ENCODE peak calls at places on chromosomes 11 and 22, in six cellular contexts. G is HCT116, T is HepG2, F is H1, H is K562, D is GM12878. M is an unnamed sample.

GRCh38 chr11:30478923-30479322 is 107.2 kb downstream of the MPPED2 start:
- DNase-seq in F (no peak), D (no peak), G (no peak), T (no peak), H (no peak), M (no peak)

GRCh38 chr11:62546244-62546936 is at the start of gene AHNAK:
- DNase-seq in T (no peak), H (peak; percentile 81), G (no peak), F (peak; percentile 79), D (no peak), M (no peak)

GRCh38 chr22:17441326-17441725 is 72.1 kb downstream of the CECR2 start:
- DNase-seq in H (no peak), T (no peak), G (no peak), D (no peak), F (no peak), M (no peak)

GRCh38 chr11:21861314-21861713 is 331.6 kb upstream of the ANO5 start:
- DNase-seq in D (no peak), F (no peak), G (no peak), T (no peak), H (no peak), M (peak; percentile 3)

GRCh38 chr11:114079406-114080072 is 20.0 kb downstream of the ZBTB16 start:
- DNase-seq in F (no peak), T (no peak), D (no peak), H (no peak), G (no peak), M (no peak)

GRCh38 chr11:47905358-47906059 is 57.4 kb upstream of the NUP160 start:
- DNase-seq in G (no peak), D (no peak), F (no peak), T (no peak), H (no peak), M (no peak)

GRCh38 chr22:12601870-12602779 is 2925.9 kb upstream of the OR11H1 start:
- DNase-seq in F (no peak), D (no peak), G (no peak), T (peak; percentile 61), H (peak; percentile 95), M (peak; percentile 66)

GRCh38 chr11:608751-609354 is 6.9 kb downstream of the IRF7 start:
- DNase-seq in G (no peak), D (no peak), T (no peak), H (no peak), F (no peak), M (no peak)

GRCh38 chr22:41940853-41941765 is 5.8 kb downstream of the CENPM start:
- DNase-seq in G (no peak), H (peak; percentile 79), F (peak; percentile 95), D (no peak), T (peak; percentile 66), M (no peak)

GRCh38 chr22:45444168-45444567 is 30.7 kb downstream of the RIBC2 start:
- DNase-seq in G (no peak), D (no peak), F (no peak), T (no peak), H (no peak), M (no peak)

GRCh38 chr22:46114518-46115387 is 35.6 kb upstream of the PPARA start:
- DNase-seq in D (no peak), F (no peak), G (no peak), T (no peak), H (no peak), M (no peak)

GRCh38 chr11:112498701-112499100 is 238.0 kb upstream of the PLET1 start:
- DNase-seq in D (no peak), G (no peak), T (no peak), H (no peak), F (no peak), M (no peak)

GRCh38 chr22:24845036-24845918 is 39.3 kb downstream of the SGSM1 start:
- DNase-seq in F (no peak), G (no peak), H (no peak), T (no peak), D (no peak), M (no peak)

GRCh38 chr11:64373598-64373974 is 14.6 kb downstream of the RPS6KA4 start:
- DNase-seq in H (no peak), G (no peak), T (no peak), D (no peak), F (no peak), M (no peak)

GRCh38 chr22:20258584-20259335 is 9.4 kb downstream of the RTN4R start:
- DNase-seq in H (peak; percentile 84), F (no peak), G (no peak), T (no peak), D (no peak), M (no peak)

GRCh38 chr11:6259638-6260019 is at the start of gene CCKBR:
- DNase-seq in F (peak; percentile 75), H (no peak), D (no peak), G (no peak), T (no peak), M (no peak)

GRCh38 chr22:42436402-42436801 is 4.2 kb upstream of the NFAM1 start:
- DNase-seq in D (no peak), H (no peak), F (no peak), T (no peak), G (no peak), M (no peak)

GRCh38 chr22:42439821-42440674 is 7.8 kb upstream of the NFAM1 start:
- DNase-seq in F (no peak), D (no peak), G (no peak), T (no peak), H (no peak), M (no peak)

GRCh38 chr11:44407211-44407996 is 97.5 kb upstream of the ALX4 start:
- DNase-seq in T (no peak), F (no peak), H (no peak), G (no peak), D (no peak), M (no peak)

GRCh38 chr11:91308069-91308468 is 916.5 kb upstream of the FAT3 start:
- DNase-seq in D (no peak), T (no peak), G (no peak), F (no peak), H (no peak), M (no peak)

GRCh38 chr11:108494182-108494581 is 4.0 kb downstream of the POGLUT3 start:
- DNase-seq in T (no peak), D (no peak), G (no peak), F (no peak), H (peak; percentile 27), M (no peak)

GRCh38 chr11:120675171-120675570 is 163.6 kb downstream of the GRIK4 start:
- DNase-seq in H (no peak), G (no peak), D (no peak), F (no peak), T (peak; percentile 38), M (no peak)

GRCh38 chr11:44575288-44575672 is 9.8 kb downstream of the CD82 start:
- DNase-seq in T (no peak), H (no peak), F (no peak), D (no peak), G (no peak), M (no peak)

DNA sequence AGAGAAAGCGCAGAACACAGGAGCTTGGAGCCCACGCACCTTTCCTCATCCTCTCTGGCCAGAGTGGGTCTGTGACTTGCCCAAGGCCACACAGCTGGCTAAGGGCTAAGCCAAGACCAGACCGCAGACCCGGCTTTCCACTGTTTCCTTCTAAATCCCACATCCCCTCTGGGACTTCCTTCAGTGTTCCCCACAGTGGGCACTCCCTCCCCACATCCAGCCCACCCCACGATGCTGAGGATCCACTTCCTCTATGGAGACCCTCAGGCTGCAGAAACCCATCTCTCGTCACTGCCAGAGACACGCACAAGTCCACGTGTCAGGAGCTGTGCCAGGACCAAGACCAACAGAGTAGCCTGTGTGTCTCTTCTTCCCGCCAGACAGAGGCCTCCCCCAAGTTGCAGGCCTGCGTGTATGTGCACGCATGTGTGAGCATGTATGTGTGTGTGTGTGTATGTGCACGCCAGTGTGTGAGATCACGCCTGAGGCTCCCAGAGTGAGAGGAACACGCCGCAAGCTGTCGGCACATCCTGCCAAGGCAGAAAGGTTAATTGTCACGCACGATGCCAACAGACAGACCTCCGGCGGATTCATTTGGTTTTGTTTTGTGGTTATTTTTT is 21.6 kb downstream of the PDGFB start:
- DNase-seq in H (no peak), T (no peak), F (no peak), G (no peak), D (no peak), M (no peak)
- TF ChIP-seq ZNF274 in H (no peak), T (no peak), F (no peak), G (no peak), D (no peak), M (no peak)

GRCh38 chr11:124867700-124868099 is 2.5 kb downstream of the ROBO3 start:
- DNase-seq in T (peak; percentile 25), D (no peak), G (peak; percentile 13), F (no peak), H (peak; percentile 37), M (no peak)
- H3K27me3 ChIP-seq in T (peaks cover 76% of the 10 kb centered on the region), D (peaks cover 30% of the 10 kb centered on the region), G (peaks cover 31% of the 10 kb centered on the region), F (peaks cover 95% of the 10 kb centered on the region), H (peaks cover 83% of the 10 kb centered on the region), M (peaks cover 93% of the 10 kb centered on the region)

GRCh38 chr11:70828498-70829159 is 423.7 kb downstream of the SHANK2 start:
- DNase-seq in F (no peak), H (no peak), D (no peak), T (no peak), G (no peak), M (no peak)
- TF ChIP-seq ZNF274 in F (no peak), H (no peak), D (no peak), T (no peak), G (no peak), M (no peak)

GRCh38 chr22:27578937-27579617 is 222.5 kb downstream of the MN1 start:
- DNase-seq in H (no peak), G (no peak), F (no peak), D (no peak), T (no peak), M (no peak)

GRCh38 chr22:27575348-27575747 is 226.2 kb downstream of the MN1 start:
- DNase-seq in T (no peak), H (no peak), D (no peak), F (no peak), G (no peak), M (no peak)

GRCh38 chr22:27577570-27577969 is 224.0 kb downstream of the MN1 start:
- DNase-seq in F (no peak), D (no peak), T (no peak), H (no peak), G (no peak), M (no peak)

GRCh38 chr22:27576413-27576812 is 225.1 kb downstream of the MN1 start:
- DNase-seq in G (no peak), D (no peak), T (no peak), F (no peak), H (no peak), M (no peak)

GRCh38 chr22:27576815-27577564 is 224.6 kb downstream of the MN1 start:
- DNase-seq in F (no peak), H (no peak), D (no peak), T (no peak), G (no peak), M (no peak)
- H3K27me3 ChIP-seq in F (peaks cover 13% of the 10 kb centered on the region), H (peaks cover 61% of the 10 kb centered on the region), D (peaks cover 6% of the 10 kb centered on the region), T (peaks cover 54% of the 10 kb centered on the region), G (peaks cover 3% of the 10 kb centered on the region), M (no peaks in the 10 kb centered on the region)

M was measured in NT2/D1.